ENCODE peak calls at places on chromosome 5, in eight cellular contexts. M is astrocyte of the cerebellum, D is neural progenitor cell, F is RWPE1, L is lung, A is psoas muscle, U is heart right ventricle, R is omental fat pad. T is an unnamed sample.

GRCh38 chr5:4684946-4685345 is 455.2 kb upstream of the ADAMTS16 start:
- DNase-seq in D (no peak), A (no peak), R (no peak), U (no peak), F (no peak), M (no peak), L (no peak), T (no peak)

GRCh38 chr5:15013654-15014463 is 142.3 kb upstream of the ANKH start:
- DNase-seq in U (peak), L (no peak), F (peak), D (peak), A (no peak), M (peak), R (no peak), T (peak)

GRCh38 chr5:43422143-43422542 is 10.0 kb upstream of the CCL28 start:
- DNase-seq in R (no peak), D (no peak), L (no peak), M (peak), U (no peak), A (no peak), F (peak), T (no peak)

GRCh38 chr5:132526290-132526973 is 16.9 kb downstream of the IL5 start:
- DNase-seq in M (peak), A (no peak), L (no peak), D (peak), U (peak), R (no peak), F (peak), T (no peak)

GRCh38 chr5:144206136-144206535 is 35.5 kb downstream of the KCTD16 start:
- DNase-seq in F (no peak), L (no peak), A (no peak), M (no peak), D (no peak), U (no peak), R (no peak), T (no peak)

GRCh38 chr5:926416-927171 is 33.9 kb downstream of the TRIP13 start:
- DNase-seq in R (no peak), A (peak), M (no peak), F (peak), L (no peak), D (peak), U (no peak), T (no peak)

GRCh38 chr5:24110019-24110615 is 534.7 kb downstream of the CDH10 start:
- DNase-seq in D (peak), L (no peak), A (no peak), R (no peak), F (peak), U (no peak), M (no peak), T (no peak)

GRCh38 chr5:178651046-178651810 is 24.4 kb upstream of the CLK4 start:
- DNase-seq in F (peak), M (peak), D (no peak), L (no peak), A (no peak), U (no peak), R (no peak), T (no peak)

GRCh38 chr5:138989720-138990119 is 114.6 kb upstream of the LRRTM2 start:
- DNase-seq in R (no peak), A (no peak), F (no peak), U (no peak), M (no peak), L (no peak), D (no peak), T (no peak)

GRCh38 chr5:171367424-171368370 is 20.0 kb upstream of the NPM1 start:
- DNase-seq in A (no peak), R (no peak), L (no peak), F (no peak), U (no peak), D (no peak), M (peak), T (no peak)

GRCh38 chr5:180598797-180599589 is 7.7 kb upstream of the SCGB3A1 start:
- DNase-seq in M (no peak), U (peak), A (no peak), D (no peak), F (no peak), L (no peak), R (no peak), T (no peak)

GRCh38 chr5:139676406-139676805 is 28.3 kb downstream of the CXXC5 start:
- DNase-seq in R (no peak), F (no peak), D (no peak), L (no peak), A (no peak), U (no peak), M (no peak), T (no peak)

GRCh38 chr5:178108966-178109365 is 4.4 kb upstream of the N4BP3 start:
- DNase-seq in R (no peak), M (no peak), D (no peak), F (peak), U (no peak), A (no peak), L (no peak), T (no peak)

DNA sequence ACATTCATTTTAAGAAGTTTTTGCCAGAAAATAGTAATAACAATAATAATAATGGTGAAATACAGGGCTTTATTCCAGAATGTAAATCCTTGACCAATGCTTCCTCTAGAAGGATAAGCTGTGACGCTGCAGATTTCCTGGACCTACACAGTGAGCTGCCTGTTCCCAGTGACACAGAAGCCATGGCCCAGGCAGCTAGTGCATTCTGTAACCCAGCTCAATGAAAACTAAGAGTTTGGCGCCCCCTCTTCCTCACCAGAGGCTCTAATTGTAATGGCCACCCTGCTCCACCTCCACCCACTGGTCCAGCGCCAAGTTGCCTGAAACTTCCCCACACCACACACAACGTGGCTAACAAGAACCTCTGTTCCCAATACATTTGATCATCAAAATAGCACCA is 248.2 kb downstream of the CETN3 start:
- DNase-seq in R (no peak), D (peak), M (no peak), F (peak), L (peak), U (peak), A (no peak), T (no peak)
- TF ChIP-seq CTCF in R (no peak), D (peak), M (peak), F (no peak), L (no peak), U (no peak), A (no peak), T (peak)

GRCh38 chr5:175461370-175461769 is 17.0 kb upstream of the SFXN1 start:
- DNase-seq in L (no peak), D (no peak), F (no peak), R (no peak), U (no peak), M (no peak), A (no peak), T (no peak)

GRCh38 chr5:175460126-175460525 is 16.1 kb upstream of the DRD1 start:
- DNase-seq in U (no peak), F (no peak), M (no peak), A (no peak), D (no peak), L (no peak), R (no peak), T (no peak)

GRCh38 chr5:175456105-175456504 is 12.1 kb upstream of the DRD1 start:
- DNase-seq in U (no peak), R (no peak), D (no peak), L (no peak), M (no peak), F (no peak), A (no peak), T (no peak)

GRCh38 chr5:175460560-175460959 is 16.6 kb upstream of the DRD1 start:
- DNase-seq in R (no peak), M (no peak), D (no peak), L (no peak), U (no peak), F (no peak), A (no peak), T (no peak)

DNA sequence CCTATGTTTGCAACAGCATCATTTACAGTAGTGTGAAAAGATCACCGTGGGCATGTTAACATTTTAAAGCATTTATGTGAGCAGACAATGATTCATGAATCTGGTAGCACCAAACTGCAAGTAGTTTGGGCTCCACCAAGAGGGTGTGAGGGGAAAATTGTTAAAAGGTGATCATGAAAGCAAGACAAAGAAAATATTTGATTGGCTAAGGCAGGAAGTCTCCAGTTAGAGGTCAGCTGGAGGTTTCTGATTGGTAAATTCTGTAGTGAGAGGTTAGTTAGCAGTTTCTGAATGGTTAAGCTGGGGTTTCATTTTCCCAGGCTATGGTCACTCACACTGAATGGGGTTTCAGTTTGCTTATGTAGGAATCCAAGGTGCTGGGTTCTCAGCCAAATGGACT is 13.5 kb upstream of the DRD1 start:
- DNase-seq in A (no peak), U (no peak), M (no peak), L (no peak), D (no peak), R (no peak), F (peak), T (no peak)
- TF ChIP-seq CTCF in A (no peak), U (no peak), M (no peak), L (no peak), D (no peak), R (no peak), F (no peak), T (no peak)

DNA sequence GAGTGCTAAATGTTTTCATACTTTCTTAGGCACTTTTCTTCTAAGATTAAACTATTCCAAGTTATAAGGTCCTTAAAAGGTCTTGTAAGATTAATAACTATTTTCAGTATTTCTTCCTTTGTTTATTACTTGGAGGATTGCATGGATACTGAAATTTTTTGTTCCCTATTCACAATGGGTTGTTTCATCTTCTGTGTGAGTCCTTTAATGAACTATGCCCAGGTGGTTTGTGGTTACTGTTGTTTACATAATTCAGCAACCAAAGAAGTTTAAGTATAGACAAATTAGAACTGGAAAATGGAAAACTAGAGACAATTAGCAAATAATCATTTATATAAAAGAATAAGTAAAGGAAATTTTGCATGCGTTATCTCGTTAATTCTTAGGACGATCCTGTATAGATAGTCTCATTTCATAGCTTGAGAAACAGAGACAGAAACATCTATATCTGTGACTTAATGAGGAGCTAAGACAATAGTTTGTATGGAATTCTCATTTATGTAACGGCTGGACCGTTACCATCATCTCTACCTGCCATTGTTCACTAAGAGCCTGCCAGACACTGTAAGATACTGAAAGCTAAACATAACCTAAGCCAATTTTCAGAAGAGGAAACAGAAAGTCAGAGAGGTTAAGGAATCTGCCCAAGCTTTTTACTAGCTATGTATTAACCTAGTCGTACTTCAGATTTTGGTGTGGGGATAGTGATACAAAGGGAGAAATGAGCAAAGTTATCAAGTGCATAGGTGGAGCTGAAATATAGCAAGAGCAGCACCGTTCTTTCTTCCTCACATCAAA is 148.2 kb downstream of the PAM start:
- DNase-seq in U (no peak), F (no peak), D (no peak), R (no peak), A (no peak), L (no peak), M (peak), T (no peak)
- TF ChIP-seq CTCF in U (no peak), F (no peak), D (no peak), R (no peak), A (no peak), L (no peak), M (no peak), T (no peak)

GRCh38 chr5:98736753-98737152 is 36.7 kb upstream of the RGMB start:
- DNase-seq in R (no peak), A (no peak), F (no peak), L (no peak), U (no peak), D (no peak), M (no peak), T (no peak)

GRCh38 chr5:98735806-98736507 is 37.5 kb upstream of the RGMB start:
- DNase-seq in F (no peak), U (no peak), D (no peak), A (no peak), L (no peak), R (no peak), M (no peak), T (no peak)

GRCh38 chr5:98734646-98735045 is 38.8 kb upstream of the RGMB start:
- DNase-seq in F (no peak), U (no peak), M (no peak), R (no peak), L (no peak), D (peak), A (no peak), T (no peak)
- TF ChIP-seq CTCF in F (no peak), U (no peak), M (no peak), R (no peak), L (no peak), D (no peak), A (no peak), T (no peak)

DNA sequence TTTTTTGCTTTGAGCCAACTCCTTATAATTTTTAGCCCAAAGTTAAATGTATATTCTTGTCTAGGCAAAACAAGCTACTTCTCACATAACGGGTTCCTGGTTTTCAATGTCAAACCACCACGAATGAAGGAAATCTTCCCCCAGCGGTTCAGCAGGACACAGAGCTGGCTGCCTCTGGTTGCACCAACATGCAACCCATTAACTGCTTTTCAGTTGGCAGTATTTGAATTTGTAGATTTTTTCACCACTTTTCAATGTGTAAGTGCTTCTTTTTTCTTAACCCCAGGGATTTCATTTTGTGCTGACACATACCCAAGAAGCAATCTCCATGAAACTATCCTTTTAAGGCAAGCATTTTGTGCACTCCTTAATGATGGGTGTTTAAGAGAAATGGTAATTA is 35.5 kb downstream of the EFNA5 start:
- DNase-seq in M (no peak), L (no peak), A (no peak), U (no peak), D (no peak), R (no peak), F (no peak), T (no peak)
- TF ChIP-seq CTCF in M (no peak), L (no peak), A (no peak), U (no peak), D (no peak), R (no peak), F (no peak), T (no peak)